ENCODE peak calls at places on chromosomes 1 and 21, in nine cellular contexts. One of them, this sample, is unnamed.

GRCh38 chr1:161187311-161187710 is 10.0 kb upstream of the B4GALT3 start:
- DNase-seq in foreskin keratinocyte: no peak
- DNase-seq in GM13977: no peak
- DNase-seq in glutamatergic neuron: no peak
- DNase-seq in left lung: no peak
- DNase-seq in GM10248: no peak
- DNase-seq in Panc1: no peak
- DNase-seq in RWPE1: no peak
- DNase-seq in GM13976: no peak
- DNase-seq in this sample: no peak

GRCh38 chr1:1199141-1199960 is 7.0 kb downstream of the TNFRSF18 start:
- DNase-seq in GM13977: no peak
- DNase-seq in foreskin keratinocyte: no peak
- DNase-seq in left lung: no peak
- DNase-seq in GM13976: no peak
- DNase-seq in Panc1: no peak
- DNase-seq in GM10248: no peak
- DNase-seq in glutamatergic neuron: no peak
- DNase-seq in RWPE1: no peak
- DNase-seq in this sample: no peak

GRCh38 chr1:160031368-160032164 is at the start of gene PIGM:
- DNase-seq in GM13977: peak; percentile 89
- DNase-seq in RWPE1: peak; percentile 96
- DNase-seq in left lung: peak; percentile 95
- DNase-seq in foreskin keratinocyte: peak; percentile 92
- DNase-seq in GM10248: peak; percentile 93
- DNase-seq in GM13976: peak; percentile 93
- DNase-seq in Panc1: peak; percentile 33
- DNase-seq in glutamatergic neuron: peak; percentile 96
- DNase-seq in this sample: peak; percentile 87

GRCh38 chr1:102045752-102046151 is 49.0 kb upstream of the OLFM3 start:
- DNase-seq in GM13977: no peak
- DNase-seq in GM10248: no peak
- DNase-seq in foreskin keratinocyte: no peak
- DNase-seq in glutamatergic neuron: no peak
- DNase-seq in RWPE1: no peak
- DNase-seq in left lung: peak; percentile 50
- DNase-seq in Panc1: no peak
- DNase-seq in GM13976: no peak
- DNase-seq in this sample: no peak

GRCh38 chr1:38803647-38804046 is 55.9 kb downstream of the RRAGC start:
- DNase-seq in GM10248: no peak
- DNase-seq in foreskin keratinocyte: peak; percentile 17
- DNase-seq in GM13977: no peak
- DNase-seq in left lung: no peak
- DNase-seq in GM13976: no peak
- DNase-seq in glutamatergic neuron: no peak
- DNase-seq in Panc1: no peak
- DNase-seq in RWPE1: no peak
- DNase-seq in this sample: no peak

GRCh38 chr21:42405064-42406059 is 1.7 kb downstream of the UBASH3A start:
- DNase-seq in glutamatergic neuron: no peak
- DNase-seq in GM10248: no peak
- DNase-seq in Panc1: no peak
- DNase-seq in RWPE1: no peak
- DNase-seq in foreskin keratinocyte: no peak
- DNase-seq in GM13976: no peak
- DNase-seq in GM13977: no peak
- DNase-seq in left lung: no peak
- DNase-seq in this sample: no peak

GRCh38 chr1:112988367-112988766 is 32.4 kb upstream of the SLC16A1 start:
- DNase-seq in RWPE1: no peak
- DNase-seq in glutamatergic neuron: no peak
- DNase-seq in left lung: no peak
- DNase-seq in GM13976: no peak
- DNase-seq in GM10248: no peak
- DNase-seq in foreskin keratinocyte: no peak
- DNase-seq in GM13977: no peak
- DNase-seq in Panc1: no peak
- DNase-seq in this sample: no peak

GRCh38 chr1:67827688-67828087 is 5.6 kb downstream of the GNG12 start:
- DNase-seq in Panc1: no peak
- DNase-seq in foreskin keratinocyte: no peak
- DNase-seq in GM13977: no peak
- DNase-seq in GM10248: no peak
- DNase-seq in glutamatergic neuron: no peak
- DNase-seq in RWPE1: no peak
- DNase-seq in left lung: no peak
- DNase-seq in GM13976: no peak
- DNase-seq in this sample: no peak

GRCh38 chr1:198155253-198155652 is 1.5 kb upstream of the NEK7 start:
- DNase-seq in Panc1: no peak
- DNase-seq in RWPE1: peak; percentile 60
- DNase-seq in GM13977: no peak
- DNase-seq in GM13976: no peak
- DNase-seq in foreskin keratinocyte: peak; percentile 68
- DNase-seq in glutamatergic neuron: no peak
- DNase-seq in GM10248: no peak
- DNase-seq in left lung: no peak
- DNase-seq in this sample: no peak

GRCh38 chr1:100463809-100464424 is 74.0 kb upstream of the GPR88 start:
- DNase-seq in GM13977: peak; percentile 45
- DNase-seq in RWPE1: peak; percentile 48
- DNase-seq in GM10248: peak; percentile 56
- DNase-seq in glutamatergic neuron: peak; percentile 50
- DNase-seq in foreskin keratinocyte: peak; percentile 32
- DNase-seq in left lung: peak; percentile 68
- DNase-seq in Panc1: no peak
- DNase-seq in GM13976: peak; percentile 57
- DNase-seq in this sample: no peak

GRCh38 chr1:175839678-175840669 is 96.6 kb upstream of the TNR start:
- DNase-seq in Panc1: no peak
- DNase-seq in foreskin keratinocyte: peak; percentile 46
- DNase-seq in RWPE1: peak; percentile 41
- DNase-seq in left lung: no peak
- DNase-seq in GM13977: no peak
- DNase-seq in glutamatergic neuron: no peak
- DNase-seq in GM13976: no peak
- DNase-seq in GM10248: no peak
- DNase-seq in this sample: no peak

DNA sequence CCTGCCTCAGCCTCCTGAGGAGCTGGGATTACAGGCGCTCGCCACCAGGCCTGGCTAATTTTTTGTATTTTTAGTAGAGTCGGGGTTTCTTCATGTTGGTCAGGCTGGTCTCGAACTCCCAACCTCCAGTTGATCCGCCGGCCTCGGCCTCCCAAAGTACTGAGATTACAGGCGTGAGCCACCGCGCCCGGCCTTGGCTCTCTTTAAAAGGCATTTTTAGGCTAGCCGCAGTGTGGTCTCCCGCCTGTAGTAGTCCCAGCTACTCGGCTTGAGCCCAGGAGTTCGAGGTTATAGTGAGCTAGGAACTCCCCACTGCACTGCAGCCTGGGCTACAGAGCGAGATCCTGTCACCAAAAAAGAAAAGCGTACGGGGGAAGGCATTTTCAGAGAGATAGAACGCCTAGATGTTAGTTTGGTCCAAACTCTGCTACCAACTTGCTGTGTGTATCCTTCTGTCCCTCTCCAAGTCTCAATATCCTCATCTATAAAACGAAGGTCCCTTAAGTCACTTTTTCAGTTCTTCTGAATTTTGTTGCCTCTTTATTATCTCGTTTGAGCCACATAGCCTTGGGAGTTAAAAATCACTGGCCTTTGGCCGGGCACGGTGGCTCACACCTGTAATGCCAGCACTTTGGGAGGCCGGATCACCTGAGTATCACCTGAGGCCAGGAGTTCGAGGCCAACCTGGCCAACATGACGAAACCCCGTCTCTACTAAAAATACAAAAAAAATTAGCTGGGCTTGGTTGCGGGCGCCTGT is 734 bp downstream of the MED18 start:
- DNase-seq in foreskin keratinocyte: no peak
- DNase-seq in Panc1: no peak
- DNase-seq in GM13976: no peak
- DNase-seq in glutamatergic neuron: peak; percentile 21
- DNase-seq in GM10248: no peak
- DNase-seq in GM13977: no peak
- DNase-seq in RWPE1: no peak
- DNase-seq in left lung: no peak
- DNase-seq in this sample: peak; percentile 40
- TF ChIP-seq CTCF in foreskin keratinocyte: no peak
- TF ChIP-seq CTCF in Panc1: no peak
- TF ChIP-seq CTCF in GM13976: no peak
- TF ChIP-seq CTCF in glutamatergic neuron: no peak
- TF ChIP-seq CTCF in GM10248: no peak
- TF ChIP-seq CTCF in GM13977: no peak
- TF ChIP-seq CTCF in RWPE1: no peak
- TF ChIP-seq CTCF in left lung: no peak
- TF ChIP-seq CTCF in this sample: no peak

GRCh38 chr1:43267818-43268425 is 1.9 kb upstream of the TMEM125 start:
- DNase-seq in Panc1: no peak
- DNase-seq in glutamatergic neuron: no peak
- DNase-seq in foreskin keratinocyte: no peak
- DNase-seq in GM13977: no peak
- DNase-seq in RWPE1: no peak
- DNase-seq in GM13976: peak; percentile 9
- DNase-seq in GM10248: no peak
- DNase-seq in left lung: no peak
- DNase-seq in this sample: no peak
- TF ChIP-seq CTCF in Panc1: no peak
- TF ChIP-seq CTCF in glutamatergic neuron: no peak
- TF ChIP-seq CTCF in foreskin keratinocyte: no peak
- TF ChIP-seq CTCF in GM13977: no peak
- TF ChIP-seq CTCF in RWPE1: no peak
- TF ChIP-seq CTCF in GM13976: no peak
- TF ChIP-seq CTCF in GM10248: no peak
- TF ChIP-seq CTCF in left lung: no peak
- TF ChIP-seq CTCF in this sample: no peak

GRCh38 chr1:27372022-27372807 is 2.4 kb downstream of the FCN3 start:
- DNase-seq in glutamatergic neuron: no peak
- DNase-seq in GM13977: no peak
- DNase-seq in GM10248: no peak
- DNase-seq in RWPE1: no peak
- DNase-seq in left lung: no peak
- DNase-seq in Panc1: no peak
- DNase-seq in foreskin keratinocyte: no peak
- DNase-seq in GM13976: no peak
- DNase-seq in this sample: no peak

GRCh38 chr1:27377760-27378495 is 3.3 kb upstream of the FCN3 start:
- DNase-seq in foreskin keratinocyte: no peak
- DNase-seq in glutamatergic neuron: no peak
- DNase-seq in Panc1: no peak
- DNase-seq in left lung: no peak
- DNase-seq in GM13976: no peak
- DNase-seq in RWPE1: no peak
- DNase-seq in GM13977: no peak
- DNase-seq in GM10248: no peak
- DNase-seq in this sample: no peak

GRCh38 chr1:27374687-27375086 is at the start of gene FCN3:
- DNase-seq in glutamatergic neuron: no peak
- DNase-seq in foreskin keratinocyte: no peak
- DNase-seq in GM13977: no peak
- DNase-seq in Panc1: no peak
- DNase-seq in GM13976: no peak
- DNase-seq in left lung: no peak
- DNase-seq in RWPE1: no peak
- DNase-seq in GM10248: no peak
- DNase-seq in this sample: no peak

GRCh38 chr1:27368872-27369703 is 2.3 kb upstream of the MAP3K6 start:
- DNase-seq in left lung: no peak
- DNase-seq in Panc1: no peak
- DNase-seq in GM13977: no peak
- DNase-seq in GM13976: no peak
- DNase-seq in foreskin keratinocyte: no peak
- DNase-seq in RWPE1: no peak
- DNase-seq in GM10248: no peak
- DNase-seq in glutamatergic neuron: no peak
- DNase-seq in this sample: no peak

DNA sequence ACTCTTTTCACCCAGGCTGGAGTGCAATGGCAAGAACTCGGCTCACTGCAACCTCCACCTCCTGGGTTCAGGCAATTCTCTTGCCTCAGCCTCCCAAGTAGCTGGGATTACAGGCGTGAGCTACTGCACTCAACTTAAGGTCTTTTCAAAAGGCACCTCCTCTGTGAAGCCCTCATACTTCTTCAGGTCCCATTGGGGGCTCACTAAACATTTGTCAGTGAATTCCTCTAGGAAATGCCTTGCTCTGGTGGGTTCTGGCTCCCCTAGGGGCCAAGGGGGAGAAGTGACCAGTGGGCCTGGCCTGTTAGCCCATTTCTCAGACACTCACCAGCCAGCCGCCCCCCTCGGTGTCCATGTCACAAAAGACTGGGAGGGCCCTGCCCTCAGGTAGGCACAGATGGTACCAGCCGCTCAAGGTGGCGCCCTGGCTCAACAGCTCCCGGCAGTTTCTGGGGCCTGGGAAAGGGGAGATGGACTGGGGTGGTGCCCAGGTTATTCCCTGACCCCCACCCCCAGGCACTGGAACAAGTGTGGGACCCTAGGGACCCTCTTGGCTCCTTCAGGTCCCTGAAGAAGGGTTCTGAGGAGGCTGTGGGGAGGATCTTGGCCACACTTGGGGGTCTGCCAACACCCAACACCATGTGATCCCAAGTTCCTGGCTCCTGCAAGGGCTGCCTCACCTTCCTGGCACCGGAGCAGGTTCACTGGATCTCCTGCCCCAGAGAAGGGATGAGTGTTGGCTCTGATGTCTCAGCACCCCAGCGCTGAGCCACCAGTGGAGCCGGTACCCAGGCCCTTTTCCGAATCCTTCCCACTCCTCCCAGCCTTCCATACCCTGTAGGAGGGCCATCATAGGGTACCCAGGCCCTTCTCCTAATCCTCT is 1.6 kb downstream of the FCN3 start:
- DNase-seq in RWPE1: no peak
- DNase-seq in glutamatergic neuron: no peak
- DNase-seq in Panc1: no peak
- DNase-seq in GM10248: no peak
- DNase-seq in GM13976: no peak
- DNase-seq in foreskin keratinocyte: no peak
- DNase-seq in left lung: no peak
- DNase-seq in GM13977: no peak
- DNase-seq in this sample: no peak
- TF ChIP-seq CTCF in RWPE1: no peak
- TF ChIP-seq CTCF in glutamatergic neuron: peak; percentile 43
- TF ChIP-seq CTCF in Panc1: no peak
- TF ChIP-seq CTCF in GM10248: no peak
- TF ChIP-seq CTCF in GM13976: no peak
- TF ChIP-seq CTCF in foreskin keratinocyte: peak; percentile 33
- TF ChIP-seq CTCF in left lung: peak; percentile 26
- TF ChIP-seq CTCF in GM13977: peak; percentile 27
- TF ChIP-seq CTCF in this sample: no peak

DNA sequence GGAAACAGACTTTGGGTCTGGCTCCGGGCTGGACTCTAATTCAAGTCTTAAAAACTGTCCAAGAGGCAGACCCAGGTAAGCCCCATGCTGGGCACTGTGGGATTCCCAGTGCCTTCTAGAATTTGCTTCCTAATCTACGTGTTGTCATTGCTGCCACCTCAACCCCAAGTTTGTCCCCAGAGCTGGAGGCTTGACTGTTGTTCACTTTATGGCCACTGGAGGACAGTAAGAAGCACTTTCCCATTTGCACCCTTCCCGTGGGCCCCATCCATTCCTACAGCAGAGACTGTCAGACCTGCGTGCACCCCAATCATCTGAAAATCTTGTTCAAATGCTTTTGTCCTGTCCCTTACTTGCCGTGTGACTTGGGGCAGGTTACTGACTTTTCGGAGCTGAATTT is 29.4 kb upstream of the VASH2 start:
- DNase-seq in foreskin keratinocyte: no peak
- DNase-seq in GM13977: peak; percentile 51
- DNase-seq in GM10248: peak; percentile 57
- DNase-seq in GM13976: peak; percentile 57
- DNase-seq in glutamatergic neuron: no peak
- DNase-seq in Panc1: no peak
- DNase-seq in RWPE1: no peak
- DNase-seq in left lung: no peak
- DNase-seq in this sample: no peak
- TF ChIP-seq CTCF in foreskin keratinocyte: peak; percentile 27
- TF ChIP-seq CTCF in GM13977: peak; percentile 71
- TF ChIP-seq CTCF in GM10248: peak; percentile 42
- TF ChIP-seq CTCF in GM13976: peak; percentile 47
- TF ChIP-seq CTCF in glutamatergic neuron: peak; percentile 26
- TF ChIP-seq CTCF in Panc1: peak; percentile 58
- TF ChIP-seq CTCF in RWPE1: no peak
- TF ChIP-seq CTCF in left lung: peak; percentile 27
- TF ChIP-seq CTCF in this sample: no peak